ENCODE peak calls at places on chromosomes 5 and 9, in ten cellular contexts. K is A549; J is fibroblast of lung; T is fibroblast of mammary gland; L is H9; O is nephron progenitor cell; M is CD8-positive, alpha-beta T cell; S is epithelial cell of esophagus; D is transverse colon; B is mucosa of descending colon. Z is an unnamed sample.

GRCh38 chr9:131876486-131876885 is 136.6 kb upstream of the RAPGEF1 start:
- DNase-seq in L (no peak), S (no peak), M (no peak), B (no peak), D (no peak), J (no peak), O (no peak), T (no peak), K (no peak), Z (no peak)

GRCh38 chr9:19358691-19359090 is 21.3 kb downstream of the RPS6 start:
- DNase-seq in J (no peak), M (no peak), D (no peak), S (no peak), K (no peak), O (no peak), T (no peak), L (no peak), B (no peak), Z (no peak)

GRCh38 chr5:180026320-180026719 is 45.2 kb downstream of the RNF130 start:
- DNase-seq in S (peak), K (peak), B (no peak), O (no peak), J (peak), D (no peak), M (no peak), L (no peak), T (peak), Z (no peak)

GRCh38 chr9:133683494-133684460 is 47.6 kb downstream of the DBH start:
- DNase-seq in J (peak), B (peak), M (peak), O (no peak), K (no peak), S (no peak), L (no peak), D (no peak), T (peak), Z (no peak)

GRCh38 chr5:115657883-115658233 is 32.0 kb upstream of the TMED7 start:
- DNase-seq in L (no peak), O (no peak), D (no peak), B (no peak), S (peak), M (no peak), J (peak), T (peak), K (peak), Z (no peak)

GRCh38 chr5:154373729-154374179 is 72.0 kb upstream of the SAP30L start:
- DNase-seq in B (no peak), M (no peak), T (peak), S (no peak), L (no peak), O (no peak), J (no peak), D (no peak), K (no peak), Z (no peak)

GRCh38 chr5:103755974-103756373 is 193.4 kb upstream of the NUDT12 start:
- DNase-seq in L (no peak), T (no peak), D (no peak), J (no peak), M (no peak), O (no peak), B (no peak), S (no peak), K (no peak), Z (no peak)

GRCh38 chr9:4206718-4207117 is 93.2 kb downstream of the GLIS3 start:
- DNase-seq in T (no peak), J (no peak), O (no peak), D (no peak), L (no peak), M (no peak), K (no peak), S (no peak), B (no peak), Z (no peak)

GRCh38 chr5:10530601-10531320 is 33.1 kb upstream of the ANKRD33B start:
- DNase-seq in O (no peak), M (no peak), J (no peak), L (no peak), D (no peak), B (no peak), K (no peak), S (no peak), T (no peak), Z (no peak)

GRCh38 chr9:81605154-81605670 is 84.1 kb downstream of the TLE1 start:
- DNase-seq in D (no peak), M (no peak), L (no peak), T (no peak), O (no peak), K (no peak), S (peak), B (no peak), J (no peak), Z (no peak)

GRCh38 chr5:80143491-80143890 is 108.3 kb downstream of the THBS4 start:
- DNase-seq in S (no peak), K (no peak), T (no peak), D (no peak), B (no peak), L (no peak), O (no peak), M (no peak), J (no peak), Z (no peak)

GRCh38 chr9:135695642-135696041 is 3.6 kb downstream of the SOHLH1 start:
- DNase-seq in D (no peak), B (no peak), T (no peak), O (no peak), L (no peak), M (no peak), J (no peak), S (no peak), K (no peak), Z (no peak)

GRCh38 chr5:133688386-133688785 is 76.0 kb upstream of the FSTL4 start:
- DNase-seq in T (no peak), J (peak), B (no peak), L (no peak), M (no peak), S (peak), K (peak), D (no peak), O (no peak), Z (no peak)

GRCh38 chr5:149550608-149551226 is 522 bp downstream of the CSNK1A1 start:
- DNase-seq in K (no peak), S (no peak), L (no peak), J (no peak), T (no peak), D (peak), B (no peak), O (no peak), M (no peak), Z (no peak)

GRCh38 chr5:170249360-170249759 is 16.6 kb downstream of the C5orf58 start:
- DNase-seq in M (no peak), J (no peak), L (no peak), O (no peak), S (no peak), D (no peak), B (no peak), K (no peak), T (no peak), Z (no peak)

GRCh38 chr5:73336366-73336765 is 112.2 kb downstream of the FOXD1 start:
- DNase-seq in S (no peak), M (no peak), O (no peak), K (no peak), T (no peak), L (no peak), D (no peak), B (no peak), J (peak), Z (no peak)

GRCh38 chr9:91820949-91821880 is 128.8 kb downstream of the ROR2 start:
- DNase-seq in T (peak), B (no peak), O (no peak), M (no peak), J (no peak), L (no peak), S (no peak), K (no peak), D (no peak), Z (no peak)

GRCh38 chr9:136084191-136084944 is 10.7 kb downstream of the NACC2 start:
- DNase-seq in S (no peak), M (no peak), K (no peak), O (no peak), J (no peak), D (no peak), L (peak), T (no peak), B (no peak), Z (no peak)

GRCh38 chr5:73369283-73369682 is 79.3 kb downstream of the FOXD1 start:
- DNase-seq in J (peak), T (peak), S (no peak), O (no peak), D (no peak), M (no peak), L (no peak), K (no peak), B (no peak), Z (no peak)

GRCh38 chr9:93636172-93636661 is 59.8 kb downstream of the PHF2 start:
- DNase-seq in M (no peak), J (no peak), S (no peak), T (no peak), L (no peak), O (no peak), D (no peak), K (no peak), B (no peak), Z (no peak)

GRCh38 chr5:122163151-122164069 is 34.1 kb downstream of the ZNF474 start:
- DNase-seq in T (peak), L (no peak), S (peak), B (no peak), O (no peak), K (peak), M (no peak), J (peak), D (no peak), Z (peak)

GRCh38 chr5:94180761-94181160 is 437.6 kb downstream of the KIAA0825 start:
- DNase-seq in K (no peak), O (no peak), D (no peak), M (no peak), B (no peak), S (no peak), L (no peak), J (peak), T (no peak), Z (no peak)

GRCh38 chr9:2177121-2177520 is 162.0 kb downstream of the SMARCA2 start:
- DNase-seq in T (no peak), B (no peak), K (no peak), S (no peak), O (no peak), M (no peak), J (no peak), L (no peak), D (no peak), Z (no peak)

GRCh38 chr9:133931059-133931458 is 61.1 kb downstream of the VAV2 start:
- DNase-seq in K (no peak), J (no peak), M (no peak), O (no peak), B (no peak), S (no peak), L (no peak), D (no peak), T (no peak), Z (no peak)

GRCh38 chr9:124860582-124861341 is 995 bp downstream of the RPL35 start:
- DNase-seq in K (no peak), T (no peak), D (no peak), S (no peak), B (no peak), J (no peak), O (no peak), L (no peak), M (no peak), Z (no peak)

GRCh38 chr5:33476992-33477391 is 36.2 kb downstream of the TARS1 start:
- DNase-seq in J (peak), L (no peak), B (no peak), T (peak), O (no peak), D (no peak), S (no peak), K (no peak), M (no peak), Z (no peak)

GRCh38 chr5:31894131-31894530 is 255.2 kb downstream of the PDZD2 start:
- DNase-seq in O (peak), J (no peak), L (no peak), M (no peak), D (no peak), K (no peak), S (no peak), B (no peak), T (no peak), Z (no peak)

GRCh38 chr9:80285325-80285724 is 713.6 kb downstream of the TLE4 start:
- DNase-seq in L (no peak), D (no peak), S (peak), T (peak), B (no peak), O (no peak), K (no peak), J (peak), M (no peak), Z (no peak)

GRCh38 chr9:116083837-116084236 is 69.8 kb upstream of the PAPPA start:
- DNase-seq in O (no peak), K (no peak), M (no peak), S (no peak), J (no peak), T (no peak), D (no peak), L (no peak), B (no peak), Z (no peak)

GRCh38 chr5:7518947-7519560 is 123.1 kb downstream of the ADCY2 start:
- DNase-seq in K (peak), T (no peak), D (no peak), S (no peak), J (no peak), B (no peak), M (no peak), O (peak), L (peak), Z (no peak)

GRCh38 chr5:148984333-148984732 is 78.5 kb downstream of the SH3TC2 start:
- DNase-seq in O (no peak), K (peak), D (no peak), T (peak), L (peak), B (no peak), M (no peak), J (peak), S (peak), Z (no peak)

GRCh38 chr9:23088932-23089364 is 642.3 kb downstream of the DMRTA1 start:
- DNase-seq in L (peak), B (no peak), M (no peak), K (peak), O (peak), S (peak), J (no peak), T (no peak), D (no peak), Z (no peak)

GRCh38 chr9:110891760-110892159 is 146.5 kb downstream of the LPAR1 start:
- DNase-seq in S (peak), O (no peak), M (no peak), J (peak), D (no peak), L (no peak), T (peak), B (no peak), K (peak), Z (no peak)

GRCh38 chr5:156094001-156094400 is 233.0 kb upstream of the SGCD start:
- DNase-seq in K (peak), S (no peak), D (no peak), L (peak), J (peak), O (peak), B (no peak), T (no peak), M (no peak), Z (no peak)
- TF ChIP-seq CTCF in K (no peak), S (no peak), D (no peak), L (no peak), J (no peak), O (no peak), B (no peak), T (no peak), M (no peak), Z (no peak)

GRCh38 chr9:128809831-128810230 is 8.5 kb upstream of the ENDOG start:
- DNase-seq in M (no peak), D (no peak), L (no peak), T (no peak), B (no peak), O (no peak), S (no peak), K (no peak), J (no peak), Z (no peak)
- TF ChIP-seq CTCF in M (no peak), D (no peak), L (peak), T (no peak), B (no peak), O (no peak), S (no peak), K (no peak), J (peak), Z (no peak)

DNA sequence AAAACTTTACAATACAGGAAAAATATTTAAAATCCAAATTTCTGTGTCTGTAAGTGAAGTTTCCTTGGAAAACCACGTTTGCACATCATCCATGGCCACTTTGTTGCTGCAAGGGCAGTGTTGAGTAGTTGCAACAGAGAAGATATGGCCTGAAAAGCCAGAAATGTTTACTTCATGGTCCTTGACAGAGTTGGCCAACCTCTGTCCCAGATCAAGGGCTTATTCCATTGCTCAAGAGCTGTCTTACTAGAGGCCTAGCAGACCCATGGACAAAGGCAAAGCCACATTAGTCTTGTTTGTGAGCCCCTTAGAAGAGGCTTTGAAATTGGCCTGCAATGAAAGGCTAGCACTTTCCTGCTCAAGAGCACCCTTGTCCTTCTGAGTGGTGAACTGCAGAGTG is 119.4 kb downstream of the GAS1 start:
- DNase-seq in O (no peak), J (no peak), S (no peak), M (no peak), K (no peak), B (no peak), T (no peak), D (no peak), L (no peak), Z (peak)
- TF ChIP-seq CTCF in O (no peak), J (no peak), S (no peak), M (no peak), K (no peak), B (no peak), T (no peak), D (no peak), L (no peak), Z (no peak)

GRCh38 chr5:171627936-171628335 is 157.7 kb upstream of the SMIM23 start:
- DNase-seq in O (no peak), J (no peak), B (no peak), D (no peak), M (no peak), L (no peak), K (no peak), S (no peak), T (no peak), Z (no peak)

GRCh38 chr5:171628344-171628743 is 157.3 kb upstream of the SMIM23 start:
- DNase-seq in M (no peak), T (no peak), D (no peak), B (no peak), J (no peak), K (no peak), O (no peak), L (peak), S (no peak), Z (no peak)

GRCh38 chr5:171630670-171631065 is 154.9 kb upstream of the SMIM23 start:
- DNase-seq in L (no peak), O (no peak), B (no peak), D (no peak), T (no peak), J (no peak), K (no peak), S (no peak), M (no peak), Z (no peak)

GRCh38 chr5:171629221-171630005 is 156.2 kb upstream of the SMIM23 start:
- DNase-seq in O (no peak), B (no peak), M (no peak), D (no peak), L (peak), K (peak), S (peak), T (peak), J (no peak), Z (no peak)

GRCh38 chr5:171630047-171630669 is 155.5 kb upstream of the SMIM23 start:
- DNase-seq in K (peak), B (peak), O (peak), J (peak), T (peak), S (peak), M (no peak), L (peak), D (peak), Z (no peak)
- TF ChIP-seq CTCF in K (peak), B (peak), O (peak), J (peak), T (peak), S (peak), M (no peak), L (peak), D (peak), Z (peak)

GRCh38 chr9:121893787-121894186 is 199.3 kb downstream of the TTLL11 start:
- DNase-seq in J (no peak), O (no peak), S (no peak), K (no peak), M (no peak), B (no peak), L (no peak), T (no peak), D (no peak), Z (no peak)

GRCh38 chr9:121896545-121896943 is 196.6 kb downstream of the TTLL11 start:
- DNase-seq in K (no peak), T (peak), O (peak), D (no peak), L (peak), B (no peak), M (no peak), J (no peak), S (no peak), Z (no peak)

GRCh38 chr9:121897140-121897539 is 196.0 kb downstream of the TTLL11 start:
- DNase-seq in J (no peak), M (no peak), D (no peak), K (no peak), T (no peak), L (no peak), S (no peak), O (no peak), B (no peak), Z (no peak)

GRCh38 chr9:121895274-121895835 is 197.8 kb downstream of the TTLL11 start:
- DNase-seq in L (no peak), D (no peak), M (no peak), S (no peak), O (no peak), B (no peak), T (no peak), J (peak), K (peak), Z (no peak)

DNA sequence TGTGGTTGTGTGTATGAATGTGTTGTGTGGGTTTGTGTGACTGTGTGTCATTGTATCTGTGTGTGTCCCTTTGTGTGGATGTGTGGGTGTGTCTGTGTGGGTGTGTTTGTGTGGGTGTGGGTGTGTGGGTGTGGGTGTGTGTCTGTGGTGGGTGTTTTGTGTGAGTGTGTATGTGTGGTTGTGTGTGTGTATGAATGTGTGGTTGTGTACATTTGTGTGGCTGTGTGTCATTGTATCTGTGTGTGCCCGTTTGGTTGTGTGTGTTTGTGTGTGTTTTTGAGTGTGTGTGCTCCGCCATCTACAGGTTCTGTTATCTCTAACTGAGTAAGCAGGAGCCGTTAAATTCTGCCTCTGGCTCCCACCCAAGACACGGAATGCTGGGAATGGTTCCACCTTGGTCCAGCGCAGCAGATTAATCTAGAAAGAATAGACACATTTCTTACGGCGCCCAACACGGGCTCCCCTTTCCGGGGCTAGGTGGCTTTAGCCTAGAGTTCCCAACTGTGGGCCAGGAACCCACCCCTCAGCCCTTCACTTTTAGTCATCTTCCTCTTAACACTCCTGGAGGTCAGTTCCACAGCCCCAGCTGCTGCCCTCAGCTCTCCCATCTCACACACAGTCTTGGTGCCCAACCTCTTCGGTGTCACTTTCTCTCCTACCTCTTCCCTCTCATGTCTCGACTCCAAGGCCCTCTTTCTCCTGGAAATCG is 197.1 kb downstream of the TTLL11 start:
- DNase-seq in S (peak), B (peak), M (no peak), O (peak), D (peak), T (peak), K (peak), J (peak), L (no peak), Z (no peak)
- TF ChIP-seq CTCF in S (no peak), B (no peak), M (no peak), O (no peak), D (no peak), T (no peak), K (no peak), J (no peak), L (no peak), Z (no peak)

DNA sequence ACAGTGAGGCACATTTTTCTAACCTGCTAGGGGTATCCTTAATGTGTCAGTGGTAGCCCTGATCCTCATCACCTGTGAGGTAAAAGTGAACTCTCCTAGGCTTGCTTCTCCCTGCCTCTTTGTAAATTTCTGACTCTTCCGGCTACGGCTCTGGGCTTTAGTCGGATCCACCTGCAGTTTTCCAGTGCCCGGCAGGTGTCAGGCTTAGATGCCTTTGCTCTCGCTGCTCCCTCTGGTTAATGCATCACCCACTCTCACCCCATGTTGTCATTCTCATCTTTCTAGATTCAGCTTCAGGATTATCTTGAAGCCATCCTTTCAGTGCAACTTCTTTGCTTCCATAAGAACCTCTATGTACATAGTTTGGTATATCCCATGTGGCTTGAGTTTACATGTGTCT is 3.6 kb downstream of the CEP78 start:
- DNase-seq in K (peak), M (no peak), L (no peak), O (peak), D (peak), J (no peak), T (no peak), S (peak), B (peak), Z (no peak)
- TF ChIP-seq CTCF in K (peak), M (no peak), L (peak), O (peak), D (peak), J (peak), T (peak), S (peak), B (no peak), Z (no peak)

Z was measured in AG09319.